ENCODE peak calls at places on chromosome 5, in four cellular contexts. One of them, this sample, is unnamed.

GRCh38 chr5:19314840-19315239 is 673.2 kb downstream of the CDH18 start:
- DNase-seq in K562: no peak
- DNase-seq in PC-3: peak
- DNase-seq in SK-N-SH: no peak
- DNase-seq in this sample: no peak

GRCh38 chr5:139446956-139447779 is 7.8 kb upstream of the DNAJC18 start:
- DNase-seq in K562: peak
- DNase-seq in PC-3: peak
- DNase-seq in SK-N-SH: no peak
- DNase-seq in this sample: no peak

GRCh38 chr5:88553926-88554325 is 285.3 kb upstream of the TMEM161B start:
- DNase-seq in K562: no peak
- DNase-seq in PC-3: no peak
- DNase-seq in SK-N-SH: no peak
- DNase-seq in this sample: no peak

GRCh38 chr5:125679522-125679921 is 743.7 kb upstream of the GRAMD2B start:
- DNase-seq in K562: no peak
- DNase-seq in PC-3: no peak
- DNase-seq in SK-N-SH: no peak
- DNase-seq in this sample: no peak

GRCh38 chr5:35285011-35285410 is 54.7 kb upstream of the PRLR start:
- DNase-seq in K562: no peak
- DNase-seq in PC-3: peak
- DNase-seq in SK-N-SH: no peak
- DNase-seq in this sample: no peak

GRCh38 chr5:178242416-178242815 is 9.8 kb upstream of the PHYKPL start:
- DNase-seq in K562: no peak
- DNase-seq in PC-3: no peak
- DNase-seq in SK-N-SH: no peak
- DNase-seq in this sample: peak

GRCh38 chr5:39076757-39077475 is 2.7 kb upstream of the RICTOR start:
- DNase-seq in K562: peak
- DNase-seq in PC-3: peak
- DNase-seq in SK-N-SH: no peak
- DNase-seq in this sample: no peak

GRCh38 chr5:36607114-36607561 is 732 bp downstream of the SLC1A3 start:
- DNase-seq in K562: no peak
- DNase-seq in PC-3: peak
- DNase-seq in SK-N-SH: no peak
- DNase-seq in this sample: peak

GRCh38 chr5:178642351-178642909 is 15.6 kb upstream of the CLK4 start:
- DNase-seq in K562: no peak
- DNase-seq in PC-3: peak
- DNase-seq in SK-N-SH: peak
- DNase-seq in this sample: no peak

GRCh38 chr5:54741711-54742110 is 224.2 kb downstream of the SNX18 start:
- DNase-seq in K562: no peak
- DNase-seq in PC-3: no peak
- DNase-seq in SK-N-SH: no peak
- DNase-seq in this sample: no peak

GRCh38 chr5:111461261-111461671 is 51.1 kb downstream of the STARD4 start:
- DNase-seq in K562: peak
- DNase-seq in PC-3: peak
- DNase-seq in SK-N-SH: peak
- DNase-seq in this sample: no peak

GRCh38 chr5:14452685-14453084 is 128.9 kb upstream of the OTULINL start:
- DNase-seq in K562: no peak
- DNase-seq in PC-3: no peak
- DNase-seq in SK-N-SH: no peak
- DNase-seq in this sample: no peak

GRCh38 chr5:6472792-6473191 is 24.1 kb downstream of the UBE2QL1 start:
- DNase-seq in K562: no peak
- DNase-seq in PC-3: peak
- DNase-seq in SK-N-SH: no peak
- DNase-seq in this sample: no peak

GRCh38 chr5:677131-678101 is 15.7 kb downstream of the TPPP start:
- DNase-seq in K562: no peak
- DNase-seq in PC-3: no peak
- DNase-seq in SK-N-SH: no peak
- DNase-seq in this sample: peak

GRCh38 chr5:146390469-146390868 is 51.8 kb downstream of the POU4F3 start:
- DNase-seq in K562: peak
- DNase-seq in PC-3: peak
- DNase-seq in SK-N-SH: no peak
- DNase-seq in this sample: no peak

GRCh38 chr5:80686757-80687156 is 32.0 kb upstream of the DHFR start:
- DNase-seq in K562: no peak
- DNase-seq in PC-3: peak
- DNase-seq in SK-N-SH: no peak
- DNase-seq in this sample: no peak

GRCh38 chr5:126811515-126812198 is 34.7 kb downstream of the LMNB1 start:
- DNase-seq in K562: peak
- DNase-seq in PC-3: no peak
- DNase-seq in SK-N-SH: no peak
- DNase-seq in this sample: no peak

GRCh38 chr5:141494761-141495455 is 6.0 kb downstream of the PCDHGC5 start:
- DNase-seq in K562: no peak
- DNase-seq in PC-3: no peak
- DNase-seq in SK-N-SH: no peak
- DNase-seq in this sample: no peak

GRCh38 chr5:3230941-3231340 is 364.7 kb upstream of the IRX1 start:
- DNase-seq in K562: no peak
- DNase-seq in PC-3: no peak
- DNase-seq in SK-N-SH: no peak
- DNase-seq in this sample: no peak

GRCh38 chr5:110785356-110785755 is 46.5 kb downstream of the SLC25A46 start:
- DNase-seq in K562: no peak
- DNase-seq in PC-3: peak
- DNase-seq in SK-N-SH: no peak
- DNase-seq in this sample: no peak

GRCh38 chr5:146633273-146633672 is 117.3 kb upstream of the GPR151 start:
- DNase-seq in K562: no peak
- DNase-seq in PC-3: no peak
- DNase-seq in SK-N-SH: no peak
- DNase-seq in this sample: no peak

GRCh38 chr5:178547753-178548415 is 42.3 kb downstream of the COL23A1 start:
- DNase-seq in K562: no peak
- DNase-seq in PC-3: no peak
- DNase-seq in SK-N-SH: no peak
- DNase-seq in this sample: peak

GRCh38 chr5:147835386-147835798 is 3.9 kb upstream of the SPINK1 start:
- DNase-seq in K562: no peak
- DNase-seq in PC-3: peak
- DNase-seq in SK-N-SH: no peak
- DNase-seq in this sample: no peak

GRCh38 chr5:93186031-93186682 is 394.9 kb downstream of the NR2F1-AS1 start:
- DNase-seq in K562: no peak
- DNase-seq in PC-3: peak
- DNase-seq in SK-N-SH: no peak
- DNase-seq in this sample: no peak

GRCh38 chr5:148374693-148375360 is 8.9 kb upstream of the FBXO38 start:
- DNase-seq in K562: peak
- DNase-seq in PC-3: peak
- DNase-seq in SK-N-SH: peak
- DNase-seq in this sample: no peak

GRCh38 chr5:141753971-141754713 is 72.1 kb upstream of the ARAP3 start:
- DNase-seq in K562: peak
- DNase-seq in PC-3: peak
- DNase-seq in SK-N-SH: no peak
- DNase-seq in this sample: no peak

DNA sequence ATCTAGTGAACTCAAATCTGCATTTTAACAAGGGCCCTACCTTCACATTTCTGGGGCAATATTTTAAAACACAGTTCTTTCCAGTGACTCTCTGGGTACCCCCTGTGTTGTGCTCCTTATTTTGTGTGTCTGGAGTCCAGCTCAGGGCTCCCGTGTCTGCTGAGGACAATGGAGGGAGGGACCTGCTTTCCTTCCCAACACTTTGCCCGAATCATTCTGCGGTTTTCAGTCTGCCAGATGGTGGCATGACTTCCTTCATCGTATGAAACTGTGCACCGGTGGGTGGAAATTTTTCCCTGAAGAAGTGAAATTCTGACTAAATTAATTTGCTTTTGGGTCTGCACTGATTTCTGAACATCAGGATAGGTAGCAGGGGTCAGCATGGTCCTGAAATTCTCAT is 153.6 kb upstream of the CD180 start:
- DNase-seq in K562: no peak
- DNase-seq in PC-3: no peak
- DNase-seq in SK-N-SH: no peak
- DNase-seq in this sample: no peak
- H3K9ac ChIP-seq in K562: no peak
- H3K9ac ChIP-seq in PC-3: no peak
- H3K9ac ChIP-seq in SK-N-SH: no peak
- H3K9ac ChIP-seq in this sample: no peak

DNA sequence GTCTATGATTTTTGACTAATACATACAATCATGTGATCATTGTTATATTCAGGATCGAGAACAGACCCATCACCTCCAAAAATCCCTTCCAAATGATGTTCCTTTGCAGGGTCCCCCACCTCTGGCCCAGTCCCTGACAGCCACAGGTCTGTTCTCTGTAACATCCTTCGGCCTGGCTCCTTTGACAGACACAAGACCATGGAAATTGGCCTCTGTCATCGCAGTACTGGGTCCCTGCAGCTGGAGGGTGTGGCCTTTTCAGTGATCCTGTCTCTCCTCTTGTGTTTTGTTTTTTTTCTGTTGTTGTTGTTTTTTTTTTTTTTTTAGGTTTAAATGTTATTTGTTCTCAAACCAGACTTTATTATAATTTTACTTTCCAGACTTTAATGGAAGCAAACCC is 27.4 kb upstream of the ANKRD33B start:
- DNase-seq in K562: peak
- DNase-seq in PC-3: no peak
- DNase-seq in SK-N-SH: peak
- DNase-seq in this sample: peak
- H3K4me3 ChIP-seq in K562: no peak
- H3K4me3 ChIP-seq in PC-3: no peak
- H3K4me3 ChIP-seq in SK-N-SH: no peak
- H3K4me3 ChIP-seq in this sample: no peak

DNA sequence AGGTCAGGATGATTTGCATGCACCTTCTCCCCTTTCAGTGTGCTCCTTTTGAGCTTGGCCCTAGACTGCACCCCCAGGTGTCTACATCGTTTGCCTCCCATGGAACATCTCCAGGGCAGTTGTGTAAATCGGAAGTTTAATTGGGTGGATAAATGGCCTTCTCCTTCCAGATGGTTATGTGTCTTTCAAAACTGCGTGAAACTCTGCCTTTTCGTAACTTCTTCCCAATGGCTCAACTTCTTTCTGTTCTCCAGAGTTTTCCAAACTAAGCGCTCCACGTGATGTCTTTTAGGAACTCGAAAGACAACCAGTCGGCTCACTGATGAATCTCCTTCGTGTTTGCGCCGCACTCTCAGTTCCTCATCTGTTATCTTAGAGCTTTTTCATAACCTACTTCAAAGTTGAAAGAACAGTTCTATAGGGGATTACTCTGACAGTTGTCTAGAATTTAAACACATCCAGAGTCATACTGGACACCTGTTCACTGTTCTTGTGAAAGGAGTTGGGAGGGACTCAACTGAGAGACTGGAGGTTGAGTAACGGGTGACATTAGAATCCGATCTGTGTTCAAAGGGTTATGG is 1.8 kb downstream of the ADAMTS19 start:
- DNase-seq in K562: no peak
- DNase-seq in PC-3: no peak
- DNase-seq in SK-N-SH: no peak
- DNase-seq in this sample: no peak
- TF ChIP-seq CTCF in K562: no peak
- TF ChIP-seq CTCF in PC-3: no peak
- TF ChIP-seq CTCF in SK-N-SH: no peak
- TF ChIP-seq CTCF in this sample: no peak

GRCh38 chr5:135055385-135055784 is 21.4 kb upstream of the PITX1 start:
- DNase-seq in K562: no peak
- DNase-seq in PC-3: no peak
- DNase-seq in SK-N-SH: no peak
- DNase-seq in this sample: peak

GRCh38 chr5:135052511-135053145 is 18.6 kb upstream of the PITX1 start:
- DNase-seq in K562: no peak
- DNase-seq in PC-3: no peak
- DNase-seq in SK-N-SH: no peak
- DNase-seq in this sample: peak

GRCh38 chr5:135054546-135054945 is 20.5 kb upstream of the PITX1 start:
- DNase-seq in K562: no peak
- DNase-seq in PC-3: no peak
- DNase-seq in SK-N-SH: no peak
- DNase-seq in this sample: no peak

GRCh38 chr5:135053278-135053677 is 19.2 kb upstream of the PITX1 start:
- DNase-seq in K562: no peak
- DNase-seq in PC-3: no peak
- DNase-seq in SK-N-SH: no peak
- DNase-seq in this sample: peak

GRCh38 chr5:135053989-135054388 is 20.0 kb upstream of the PITX1 start:
- DNase-seq in K562: no peak
- DNase-seq in PC-3: no peak
- DNase-seq in SK-N-SH: no peak
- DNase-seq in this sample: no peak
- H3K9ac ChIP-seq in K562: no peak
- H3K9ac ChIP-seq in PC-3: no peak
- H3K9ac ChIP-seq in SK-N-SH: no peak
- H3K9ac ChIP-seq in this sample: no peak

DNA sequence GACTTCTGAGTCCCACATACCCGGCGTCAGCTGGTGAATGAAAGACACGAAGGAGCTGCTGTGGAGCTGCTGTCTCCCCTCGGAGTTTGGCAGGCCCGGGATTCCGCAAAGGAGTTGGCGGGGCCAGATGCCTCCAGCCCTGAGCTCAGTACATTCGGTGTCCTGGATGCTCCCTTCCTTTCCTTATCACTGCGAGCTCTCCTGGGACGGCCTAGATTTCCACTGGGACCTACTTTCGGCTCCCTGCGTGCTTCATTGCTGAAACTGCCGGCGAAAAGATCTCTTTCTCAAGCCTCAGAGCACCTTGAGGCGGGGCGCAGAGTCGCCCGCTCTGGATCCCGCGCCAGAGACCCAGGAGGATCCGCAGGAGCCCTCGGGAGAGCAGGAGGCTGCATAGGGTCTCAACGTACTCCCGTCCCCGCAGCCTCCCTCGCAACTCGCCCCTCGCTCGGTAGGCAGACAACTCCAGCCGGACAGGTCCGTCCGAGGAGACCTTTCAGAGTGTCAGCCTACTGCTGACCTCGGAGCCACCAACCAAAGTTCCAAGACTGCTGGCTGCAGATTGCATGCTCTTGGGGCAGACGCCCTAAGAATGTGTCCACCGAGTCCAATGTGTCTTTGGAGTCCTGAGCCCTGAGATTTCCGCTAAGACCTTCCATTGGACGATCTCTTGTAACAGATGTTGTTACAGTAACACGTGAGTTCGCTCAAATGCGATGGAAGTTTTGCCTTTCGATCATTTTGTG is 6.1 kb downstream of the ANXA2R start:
- DNase-seq in K562: no peak
- DNase-seq in PC-3: no peak
- DNase-seq in SK-N-SH: no peak
- DNase-seq in this sample: no peak
- H3K4me3 ChIP-seq in K562: no peak
- H3K4me3 ChIP-seq in PC-3: peak
- H3K4me3 ChIP-seq in SK-N-SH: no peak
- H3K4me3 ChIP-seq in this sample: no peak